ENCODE peak calls at places on chromosomes 1 and 21, in nine cellular contexts. N is C1 segment of cervical spinal cord; Z is activated CD4-positive, CD25-positive, alpha-beta regulatory T cell; G is fibroblast of lung; B is osteocyte; A is HFF-Myc; W is activated T-helper 1 cell treated with Interleukin-2 at 50 U/mL for 16 hours; X is HCEC 1CT; U is activated T-cell treated with anti-CD3 and anti-CD28 coated beads for 1 hour. I is an unnamed sample.

GRCh38 chr21:38221594-38221993 is 35.2 kb upstream of the KCNJ15 start:
- DNase-seq in N (no peak), Z (no peak), G (no peak), B (no peak), A (no peak), W (no peak), X (peak), U (no peak), I (no peak)

GRCh38 chr1:30419831-30420230 is 303.6 kb downstream of the MATN1 start:
- DNase-seq in N (no peak), Z (no peak), G (no peak), B (peak), A (no peak), W (no peak), X (no peak), U (no peak), I (peak)

GRCh38 chr1:198788561-198789064 is 149.8 kb downstream of the PTPRC start:
- DNase-seq in N (no peak), Z (no peak), G (peak), B (no peak), A (no peak), W (no peak), X (no peak), U (no peak), I (no peak)

GRCh38 chr1:168835153-168835648 is 106.2 kb upstream of the DPT start:
- DNase-seq in N (no peak), Z (no peak), G (no peak), B (no peak), A (no peak), W (no peak), X (no peak), U (no peak), I (no peak)

GRCh38 chr21:14120091-14120734 is 90.5 kb downstream of the LIPI start:
- DNase-seq in N (peak), Z (no peak), G (no peak), B (no peak), A (peak), W (no peak), X (peak), U (no peak), I (no peak)

GRCh38 chr1:233627376-233627775 is 13.5 kb downstream of the KCNK1 start:
- DNase-seq in N (no peak), Z (no peak), G (no peak), B (no peak), A (no peak), W (no peak), X (no peak), U (no peak), I (no peak)

GRCh38 chr1:7218210-7218832 is 433.1 kb downstream of the CAMTA1 start:
- DNase-seq in N (peak), Z (no peak), G (peak), B (no peak), A (no peak), W (no peak), X (peak), U (no peak), I (peak)

GRCh38 chr1:2526824-2527552 is 592 bp upstream of the PANK4 start:
- DNase-seq in N (peak), Z (peak), G (peak), B (no peak), A (no peak), W (no peak), X (peak), U (no peak), I (no peak)

GRCh38 chr1:154772611-154773515 is 97.2 kb downstream of the KCNN3 start:
- DNase-seq in N (no peak), Z (no peak), G (no peak), B (no peak), A (no peak), W (no peak), X (no peak), U (no peak), I (no peak)

GRCh38 chr1:162855461-162856150 is 5.4 kb downstream of the CCDC190 start:
- DNase-seq in N (no peak), Z (no peak), G (peak), B (no peak), A (no peak), W (no peak), X (peak), U (no peak), I (no peak)

GRCh38 chr1:30514137-30514654 is 209.2 kb downstream of the MATN1 start:
- DNase-seq in N (no peak), Z (no peak), G (no peak), B (peak), A (no peak), W (no peak), X (no peak), U (no peak), I (no peak)

GRCh38 chr1:61361971-61362370 is 279.6 kb downstream of the NFIA start:
- DNase-seq in N (no peak), Z (no peak), G (no peak), B (no peak), A (no peak), W (no peak), X (no peak), U (no peak), I (no peak)

GRCh38 chr1:155893389-155894142 is 17.6 kb downstream of the RIT1 start:
- DNase-seq in N (no peak), Z (no peak), G (peak), B (no peak), A (peak), W (no peak), X (peak), U (no peak), I (no peak)

GRCh38 chr1:236214761-236215160 is 67.0 kb downstream of the ERO1B start:
- DNase-seq in N (no peak), Z (no peak), G (no peak), B (no peak), A (no peak), W (no peak), X (no peak), U (no peak), I (no peak)

GRCh38 chr21:45302082-45303061 is 14.7 kb upstream of the POFUT2 start:
- DNase-seq in N (no peak), Z (no peak), G (no peak), B (no peak), A (no peak), W (peak), X (no peak), U (peak), I (no peak)

GRCh38 chr1:174417921-174418320 is 29.8 kb upstream of the GPR52 start:
- DNase-seq in N (no peak), Z (no peak), G (no peak), B (no peak), A (no peak), W (no peak), X (no peak), U (no peak), I (no peak)

GRCh38 chr1:42682739-42683529 is 716 bp downstream of the YBX1 start:
- DNase-seq in N (peak), Z (peak), G (peak), B (peak), A (no peak), W (peak), X (peak), U (peak), I (peak)

GRCh38 chr1:194300340-194300739 is 1113.9 kb upstream of the B3GALT2 start:
- DNase-seq in N (no peak), Z (no peak), G (no peak), B (no peak), A (no peak), W (no peak), X (no peak), U (no peak), I (no peak)

GRCh38 chr1:21258331-21259134 is 31.7 kb downstream of the ECE1 start:
- DNase-seq in N (no peak), Z (no peak), G (no peak), B (no peak), A (no peak), W (no peak), X (no peak), U (no peak), I (no peak)

GRCh38 chr1:46622341-46622740 is 5.7 kb upstream of the MOB3C start:
- DNase-seq in N (no peak), Z (no peak), G (no peak), B (no peak), A (no peak), W (no peak), X (peak), U (no peak), I (no peak)

I was measured in esophagus muscularis mucosa.